ENCODE peak calls at places on chromosome 14, in nine cellular contexts. C, F, I, O, D, S, J, K and G are unnamed samples.

GRCh38 chr14:76257111-76257803 is 105.5 kb downstream of the GPATCH2L start:
- DNase-seq in C (no peak), F (no peak), I (no peak), O (no peak), D (no peak), S (no peak), J (no peak), K (no peak), G (no peak)

GRCh38 chr14:75837151-75837787 is 144.5 kb downstream of the TGFB3 start:
- DNase-seq in C (no peak), F (no peak), I (no peak), O (no peak), D (peak), S (no peak), J (no peak), K (no peak), G (no peak)

GRCh38 chr14:50602035-50602434 is 42.1 kb downstream of the ATL1 start:
- DNase-seq in C (peak), F (no peak), I (no peak), O (no peak), D (no peak), S (no peak), J (peak), K (no peak), G (no peak)

GRCh38 chr14:84084056-84084590 is 1445.8 kb upstream of the FLRT2 start:
- DNase-seq in C (no peak), F (no peak), I (no peak), O (no peak), D (no peak), S (no peak), J (no peak), K (no peak), G (no peak)

GRCh38 chr14:39680777-39681176 is 248.5 kb upstream of the FBXO33 start:
- DNase-seq in C (no peak), F (no peak), I (no peak), O (no peak), D (no peak), S (no peak), J (no peak), K (no peak), G (no peak)

GRCh38 chr14:55448146-55448614 is 7.8 kb upstream of the TBPL2 start:
- DNase-seq in C (no peak), F (peak), I (no peak), O (no peak), D (peak), S (no peak), J (no peak), K (peak), G (no peak)

GRCh38 chr14:95796846-95797245 is 79.8 kb upstream of the TUNAR start:
- DNase-seq in C (no peak), F (no peak), I (no peak), O (no peak), D (peak), S (no peak), J (no peak), K (no peak), G (no peak)

GRCh38 chr14:37587881-37588666 is 7.0 kb downstream of the FOXA1 start:
- DNase-seq in C (peak), F (no peak), I (no peak), O (no peak), D (peak), S (no peak), J (peak), K (no peak), G (no peak)

GRCh38 chr14:61484826-61485584 is 163.6 kb downstream of the PRKCH start:
- DNase-seq in C (no peak), F (no peak), I (no peak), O (no peak), D (peak), S (no peak), J (no peak), K (no peak), G (no peak)

GRCh38 chr14:100307215-100308111 is 1.2 kb upstream of the SLC25A29 start:
- DNase-seq in C (peak), F (no peak), I (no peak), O (peak), D (no peak), S (no peak), J (peak), K (no peak), G (peak)

GRCh38 chr14:50058112-50058511 is 58.3 kb downstream of the VCPKMT start:
- DNase-seq in C (no peak), F (no peak), I (no peak), O (no peak), D (no peak), S (no peak), J (no peak), K (no peak), G (no peak)

GRCh38 chr14:61547186-61548121 is 147.9 kb upstream of the HIF1A start:
- DNase-seq in C (no peak), F (no peak), I (no peak), O (no peak), D (peak), S (no peak), J (no peak), K (peak), G (no peak)

GRCh38 chr14:91246051-91246852 is 1.7 kb upstream of the GPR68 start:
- DNase-seq in C (no peak), F (peak), I (no peak), O (peak), D (no peak), S (no peak), J (no peak), K (no peak), G (peak)

GRCh38 chr14:80211143-80212024 is at the start of gene DIO2:
- DNase-seq in C (no peak), F (no peak), I (peak), O (no peak), D (no peak), S (no peak), J (peak), K (no peak), G (no peak)

GRCh38 chr14:94303111-94303510 is 10.0 kb upstream of the SERPINA10 start:
- DNase-seq in C (no peak), F (no peak), I (no peak), O (no peak), D (no peak), S (no peak), J (no peak), K (no peak), G (no peak)

GRCh38 chr14:69299286-69300035 is 39.5 kb downstream of the GALNT16 start:
- DNase-seq in C (no peak), F (peak), I (no peak), O (no peak), D (no peak), S (no peak), J (peak), K (no peak), G (peak)

GRCh38 chr14:101074124-101075024 is 170.9 kb upstream of the RTL1 start:
- DNase-seq in C (no peak), F (no peak), I (no peak), O (no peak), D (no peak), S (no peak), J (no peak), K (no peak), G (peak)

GRCh38 chr14:99774526-99775307 is 18.5 kb upstream of the EML1 start:
- DNase-seq in C (no peak), F (no peak), I (no peak), O (no peak), D (peak), S (no peak), J (no peak), K (no peak), G (no peak)

GRCh38 chr14:100902792-100903191 is 730 bp downstream of the RTL1 start:
- DNase-seq in C (peak), F (no peak), I (no peak), O (no peak), D (no peak), S (no peak), J (peak), K (no peak), G (peak)

GRCh38 chr14:93183596-93184317 is 940 bp downstream of the MOAP1 start:
- DNase-seq in C (no peak), F (no peak), I (no peak), O (no peak), D (no peak), S (no peak), J (no peak), K (no peak), G (no peak)

GRCh38 chr14:38469156-38469555 is 213.3 kb upstream of the CLEC14A start:
- DNase-seq in C (no peak), F (no peak), I (no peak), O (no peak), D (no peak), S (no peak), J (no peak), K (no peak), G (no peak)

GRCh38 chr14:103296007-103296406 is 38.0 kb upstream of the EIF5 start:
- DNase-seq in C (peak), F (no peak), I (no peak), O (no peak), D (peak), S (no peak), J (no peak), K (no peak), G (no peak)

GRCh38 chr14:30287579-30288445 is 271.1 kb upstream of the G2E3 start:
- DNase-seq in C (no peak), F (no peak), I (no peak), O (no peak), D (no peak), S (no peak), J (no peak), K (no peak), G (no peak)

GRCh38 chr14:105075364-105076295 is 10.4 kb upstream of the GPR132 start:
- DNase-seq in C (no peak), F (no peak), I (peak), O (peak), D (no peak), S (peak), J (peak), K (no peak), G (peak)

GRCh38 chr14:72732022-72732780 is 161.7 kb downstream of the DPF3 start:
- DNase-seq in C (no peak), F (no peak), I (no peak), O (no peak), D (no peak), S (no peak), J (no peak), K (no peak), G (peak)

GRCh38 chr14:31206536-31207286 is 882 bp downstream of the HECTD1 start:
- DNase-seq in C (peak), F (peak), I (peak), O (peak), D (peak), S (peak), J (peak), K (no peak), G (peak)

GRCh38 chr14:60642790-60643397 is 6.4 kb downstream of the SIX1 start:
- DNase-seq in C (no peak), F (no peak), I (no peak), O (no peak), D (no peak), S (no peak), J (peak), K (no peak), G (no peak)

GRCh38 chr14:57346741-57347140 is 43.6 kb upstream of the NAA30 start:
- DNase-seq in C (no peak), F (no peak), I (no peak), O (no peak), D (peak), S (no peak), J (no peak), K (no peak), G (no peak)

GRCh38 chr14:72747652-72748051 is 146.2 kb downstream of the DPF3 start:
- DNase-seq in C (no peak), F (no peak), I (no peak), O (no peak), D (no peak), S (no peak), J (no peak), K (no peak), G (no peak)

GRCh38 chr14:66501592-66501991 is 6.4 kb upstream of the GPHN start:
- DNase-seq in C (no peak), F (no peak), I (no peak), O (no peak), D (no peak), S (no peak), J (no peak), K (no peak), G (no peak)

GRCh38 chr14:67221248-67221981 is 19.8 kb upstream of the PALS1 start:
- DNase-seq in C (no peak), F (no peak), I (no peak), O (no peak), D (peak), S (no peak), J (no peak), K (peak), G (no peak)

GRCh38 chr14:54761835-54762234 is 140.8 kb downstream of the GCH1 start:
- DNase-seq in C (no peak), F (no peak), I (no peak), O (no peak), D (no peak), S (no peak), J (no peak), K (no peak), G (no peak)